ENCODE peak calls at places on chromosomes 5 and 9, in eight cellular contexts. E is LoVo; N is COR-L47; J is mucosa of descending colon; W is hepatic stellate cell; V is A172; M is cardiac muscle cell; O is stimulated activated CD4-positive, alpha-beta T cell treated with anti-CD3 and anti-CD28 coated beads, Interleukin-15, amount 100 ng/mL, for 24 hours. D is an unnamed sample.

GRCh38 chr5:132621699-132622098 is 36.3 kb upstream of the IL13 start:
- DNase-seq in E (no peak), N (no peak), J (no peak), W (no peak), V (no peak), M (no peak), O (no peak), D (no peak)

GRCh38 chr5:138632900-138633489 is 57.8 kb upstream of the HSPA9 start:
- DNase-seq in E (peak), N (no peak), J (peak), W (peak), V (peak), M (peak), O (peak), D (no peak)

GRCh38 chr9:126722252-126722921 is 82.5 kb upstream of the ZBTB43 start:
- DNase-seq in E (peak), N (peak), J (peak), W (no peak), V (peak), M (peak), O (peak), D (peak)

GRCh38 chr9:128007566-128008138 is 26.9 kb upstream of the EEIG1 start:
- DNase-seq in E (peak), N (peak), J (peak), W (no peak), V (peak), M (peak), O (peak), D (no peak)

GRCh38 chr5:2136728-2137333 is 254.1 kb upstream of the IRX4 start:
- DNase-seq in E (no peak), N (no peak), J (no peak), W (no peak), V (no peak), M (no peak), O (peak), D (no peak)

GRCh38 chr9:93955356-93956182 is 414 bp upstream of the BARX1 start:
- DNase-seq in E (no peak), N (peak), J (no peak), W (no peak), V (no peak), M (no peak), O (peak), D (peak)

GRCh38 chr5:181084631-181085195 is 44.6 kb downstream of the BTNL9 start:
- DNase-seq in E (no peak), N (no peak), J (no peak), W (no peak), V (no peak), M (no peak), O (no peak), D (no peak)

GRCh38 chr5:122403256-122403655 is 91.2 kb downstream of the SNCAIP start:
- DNase-seq in E (no peak), N (no peak), J (no peak), W (no peak), V (no peak), M (no peak), O (no peak), D (no peak)

GRCh38 chr5:67050635-67051034 is 146.0 kb downstream of the CD180 start:
- DNase-seq in E (no peak), N (no peak), J (no peak), W (no peak), V (no peak), M (no peak), O (no peak), D (no peak)

GRCh38 chr5:169099801-169100734 is 200.9 kb downstream of the SLIT3 start:
- DNase-seq in E (no peak), N (no peak), J (no peak), W (no peak), V (peak), M (peak), O (no peak), D (no peak)

GRCh38 chr5:177309351-177310191 is 2.1 kb downstream of the MXD3 start:
- DNase-seq in E (peak), N (peak), J (peak), W (peak), V (peak), M (peak), O (peak), D (peak)

GRCh38 chr9:107927276-107927675 is 437.7 kb upstream of the KLF4 start:
- DNase-seq in E (no peak), N (no peak), J (no peak), W (no peak), V (no peak), M (no peak), O (no peak), D (no peak)

GRCh38 chr9:37529111-37529510 is 43.4 kb downstream of the POLR1E start:
- DNase-seq in E (no peak), N (no peak), J (peak), W (no peak), V (no peak), M (no peak), O (peak), D (peak)

GRCh38 chr5:141338538-141339306 is at the start of gene PCDHGA2:
- DNase-seq in E (no peak), N (peak), J (no peak), W (peak), V (peak), M (peak), O (no peak), D (no peak)

GRCh38 chr5:37187465-37187977 is 61.7 kb downstream of the CPLANE1 start:
- DNase-seq in E (no peak), N (no peak), J (no peak), W (no peak), V (no peak), M (no peak), O (no peak), D (no peak)

GRCh38 chr5:126542441-126542840 is 52.6 kb downstream of the ALDH7A1 start:
- DNase-seq in E (no peak), N (no peak), J (no peak), W (no peak), V (no peak), M (no peak), O (no peak), D (no peak)

GRCh38 chr9:108606408-108606807 is 249.4 kb downstream of the ACTL7B start:
- DNase-seq in E (no peak), N (no peak), J (no peak), W (no peak), V (no peak), M (no peak), O (no peak), D (no peak)

GRCh38 chr5:61048534-61048933 is 103.5 kb downstream of the NDUFAF2 start:
- DNase-seq in E (peak), N (no peak), J (no peak), W (peak), V (peak), M (peak), O (no peak), D (no peak)

D was measured in NCI-H748 treated with DMSO at 0.1 percent for 48 hours.